ENCODE peak calls at places on chromosomes 2 and 18, in eight cellular contexts. Q is mammary epithelial cell, L is Peyer's patch, Y is endodermal cell, T is neuronal stem cell, E is OCI-LY7, V is adrenal gland, N is upper lobe of right lung. K is an unnamed sample.

GRCh38 chr2:61247204-61247812 is 85.3 kb downstream of the C2orf74 start:
- DNase-seq in N (no peak), T (no peak), Q (peak; percentile 23), Y (no peak), E (no peak), L (no peak), V (no peak), K (no peak)

GRCh38 chr2:165905854-165906253 is 47.7 kb downstream of the TTC21B start:
- DNase-seq in T (no peak), V (no peak), L (no peak), N (no peak), E (no peak), Y (no peak), Q (no peak), K (no peak)

GRCh38 chr18:8685141-8685913 is 20.0 kb upstream of the MTCL1 start:
- DNase-seq in N (no peak), T (no peak), L (no peak), E (no peak), V (no peak), Y (no peak), Q (peak; percentile 91), K (no peak)

GRCh38 chr18:12828116-12829051 is 55.7 kb downstream of the PTPN2 start:
- DNase-seq in Y (no peak), Q (no peak), L (no peak), E (no peak), N (no peak), T (no peak), V (no peak), K (no peak)

GRCh38 chr2:72497761-72498160 is 328.1 kb downstream of the EXOC6B start:
- DNase-seq in Q (no peak), V (no peak), Y (no peak), N (no peak), L (no peak), T (no peak), E (no peak), K (no peak)

GRCh38 chr18:23247363-23247762 is 112.1 kb downstream of the CABLES1 start:
- DNase-seq in Q (no peak), Y (no peak), T (no peak), N (no peak), V (no peak), E (no peak), L (no peak), K (no peak)

GRCh38 chr18:34773961-34774754 is 64.1 kb downstream of the DTNA start:
- DNase-seq in N (no peak), V (peak; percentile 69), Y (no peak), L (no peak), E (no peak), Q (peak; percentile 43), T (no peak), K (peak; percentile 36)

GRCh38 chr2:149082781-149083180 is 44.3 kb downstream of the LYPD6B start:
- DNase-seq in L (no peak), V (no peak), Q (no peak), E (no peak), N (no peak), Y (no peak), T (no peak), K (no peak)

GRCh38 chr18:27922780-27923179 is 254.2 kb downstream of the CDH2 start:
- DNase-seq in N (no peak), T (no peak), Q (no peak), Y (no peak), E (no peak), L (no peak), V (no peak), K (no peak)

GRCh38 chr2:200814276-200814815 is 2.6 kb downstream of the BZW1 start:
- DNase-seq in T (no peak), N (no peak), L (no peak), V (no peak), Q (no peak), E (no peak), Y (no peak), K (no peak)

GRCh38 chr2:86790828-86791561 is at the start of gene CD8A:
- DNase-seq in N (no peak), Y (peak; percentile 71), L (peak; percentile 83), T (no peak), V (no peak), Q (no peak), E (no peak), K (no peak)

GRCh38 chr2:32882911-32883810 is 63.6 kb upstream of the LTBP1 start:
- DNase-seq in L (no peak), N (no peak), E (no peak), T (no peak), Q (no peak), V (no peak), Y (no peak), K (no peak)

GRCh38 chr18:26468931-26469340 is 79.4 kb downstream of the KCTD1 start:
- DNase-seq in Y (peak; percentile 89), L (no peak), T (no peak), E (peak; percentile 80), N (no peak), V (no peak), Q (no peak), K (no peak)

GRCh38 chr2:176129825-176130152 is 284 bp downstream of the HOXD8 start:
- DNase-seq in L (no peak), Q (no peak), Y (peak; percentile 61), N (no peak), T (no peak), V (peak; percentile 61), E (no peak), K (no peak)

GRCh38 chr2:127647242-127648190 is 1.6 kb downstream of the GPR17 start:
- DNase-seq in Y (no peak), T (no peak), L (no peak), V (peak; percentile 80), E (no peak), N (no peak), Q (no peak), K (no peak)

GRCh38 chr2:106859498-106859897 is 26.5 kb downstream of the ST6GAL2 start:
- DNase-seq in N (no peak), Y (peak; percentile 59), E (no peak), L (no peak), V (no peak), T (no peak), Q (no peak), K (no peak)

GRCh38 chr2:124048102-124048501 is 23.0 kb downstream of the CNTNAP5 start:
- DNase-seq in L (no peak), Q (no peak), T (no peak), N (no peak), E (no peak), V (no peak), Y (no peak), K (no peak)

GRCh38 chr2:105405291-105405690 is 6.4 kb upstream of the FHL2 start:
- DNase-seq in L (no peak), E (no peak), N (no peak), Q (no peak), V (no peak), T (no peak), Y (no peak), K (no peak)

GRCh38 chr2:96546321-96546720 is 9.8 kb downstream of the ARID5A start:
- DNase-seq in L (no peak), T (no peak), N (peak; percentile 30), Y (peak; percentile 38), Q (no peak), E (no peak), V (no peak), K (no peak)
- H3K4me1 ChIP-seq in L (no peaks in the 10 kb centered on the region), T (peaks cover 4% of the 10 kb centered on the region), N (peaks cover 16% of the 10 kb centered on the region), Y (no peaks in the 10 kb centered on the region), Q (no peaks in the 10 kb centered on the region), E (no peaks in the 10 kb centered on the region), V (no peaks in the 10 kb centered on the region), K (peaks cover 5% of the 10 kb centered on the region)

DNA sequence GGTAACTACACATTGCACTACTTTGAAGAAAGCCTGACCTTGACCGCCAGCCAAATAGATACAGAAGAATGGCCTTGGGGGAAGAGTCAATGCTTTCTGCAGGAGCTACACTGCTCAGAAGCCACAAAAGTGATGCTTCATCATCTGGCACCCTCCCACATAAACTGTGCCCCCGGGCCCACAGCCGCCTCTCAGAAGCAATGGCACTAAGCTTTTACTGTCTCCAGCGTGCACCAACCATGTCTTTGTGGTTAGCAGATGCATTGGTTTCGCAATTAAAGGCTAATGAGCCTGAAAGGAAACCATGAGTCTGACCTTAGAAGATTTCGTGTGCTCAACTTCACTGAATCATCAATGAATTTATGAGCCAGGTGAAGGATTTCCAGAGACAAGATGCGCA is 209.4 kb upstream of the TRIB2 start:
- DNase-seq in Y (no peak), L (no peak), Q (peak; percentile 99), V (no peak), N (no peak), T (no peak), E (no peak), K (no peak)
- H3K4me1 ChIP-seq in Y (no peaks in the 10 kb centered on the region), L (no peaks in the 10 kb centered on the region), Q (peaks cover 34% of the 10 kb centered on the region), V (no peaks in the 10 kb centered on the region), N (no peaks in the 10 kb centered on the region), T (no peaks in the 10 kb centered on the region), E (no peaks in the 10 kb centered on the region), K (no peaks in the 10 kb centered on the region)

DNA sequence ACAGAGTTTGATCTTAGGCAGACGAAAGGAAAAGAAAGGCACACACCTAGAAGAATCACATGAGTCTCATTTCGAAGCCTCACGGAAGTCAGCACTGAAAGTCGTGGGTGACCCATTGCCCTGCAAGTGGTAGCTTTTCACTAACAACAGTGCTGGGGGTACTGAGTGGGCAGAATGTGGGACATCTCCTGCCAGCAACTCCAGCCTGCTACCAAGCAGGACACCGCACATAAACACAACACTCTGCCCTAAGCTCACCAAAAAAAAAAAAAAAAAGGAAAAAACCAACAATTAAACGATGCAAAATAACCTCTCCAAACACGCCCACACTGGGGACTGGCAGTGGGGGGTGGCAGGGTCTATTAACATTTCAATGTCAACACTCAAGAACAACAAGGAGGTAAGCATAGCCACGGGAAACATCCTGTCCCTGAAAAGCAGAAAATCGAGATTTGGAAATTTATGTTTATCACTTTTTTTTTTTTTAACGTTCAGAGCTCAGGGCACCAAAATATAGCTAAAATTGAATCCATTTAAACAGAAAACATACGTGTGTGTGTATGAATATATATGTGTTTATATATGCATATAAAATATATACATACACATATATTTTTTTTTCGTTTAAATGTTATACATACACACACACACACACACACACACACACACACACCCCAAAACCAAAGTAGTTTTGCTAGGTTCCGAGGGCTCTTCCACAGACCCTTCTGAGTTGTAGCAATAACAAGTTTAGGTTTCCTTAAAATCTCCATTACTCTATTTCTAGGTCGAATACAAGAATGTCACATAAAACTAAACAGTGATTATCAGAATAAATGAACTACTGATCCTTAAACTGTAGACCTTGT is 2.1 kb downstream of the INO80D start:
- DNase-seq in T (no peak), Q (peak; percentile 16), L (peak; percentile 29), V (no peak), E (peak; percentile 62), N (no peak), Y (peak; percentile 91), K (no peak)
- H3K4me1 ChIP-seq in T (peaks cover 4% of the 10 kb centered on the region), Q (peaks cover 5% of the 10 kb centered on the region), L (no peaks in the 10 kb centered on the region), V (peaks cover 4% of the 10 kb centered on the region), E (peaks cover 29% of the 10 kb centered on the region), N (peaks cover 25% of the 10 kb centered on the region), Y (peaks cover 6% of the 10 kb centered on the region), K (peaks cover 5% of the 10 kb centered on the region)

DNA sequence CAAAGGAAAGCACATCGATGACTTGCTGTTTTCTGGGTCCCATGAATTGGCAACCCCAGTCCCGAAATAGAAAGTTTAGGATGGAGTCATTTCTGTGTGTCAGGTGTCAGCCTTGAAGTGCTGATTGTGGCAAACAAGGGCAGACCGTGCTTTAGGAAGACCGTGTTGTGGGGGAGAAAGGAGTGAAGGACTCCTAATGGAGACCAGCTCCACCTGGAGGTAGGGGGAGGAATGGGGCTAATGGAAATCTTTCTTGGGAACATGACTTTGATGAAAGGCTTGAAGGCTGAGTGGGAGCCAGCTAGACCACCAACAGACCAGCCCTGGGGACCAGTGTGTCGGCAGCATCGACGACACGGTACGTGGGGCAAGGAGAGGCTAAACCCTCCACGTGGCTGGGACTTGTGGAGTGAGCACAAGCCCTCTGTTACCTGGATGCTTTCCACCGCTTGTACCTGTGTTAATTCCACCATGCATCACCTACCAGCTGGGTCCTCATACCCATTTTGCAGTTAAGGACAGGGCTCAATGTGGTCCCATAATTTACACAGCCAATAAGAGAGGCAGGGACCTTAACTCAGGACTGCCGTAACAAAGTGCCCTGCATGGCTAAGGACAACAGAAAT is 104.2 kb downstream of the SH3BP4 start:
- DNase-seq in T (no peak), L (no peak), Q (peak; percentile 30), V (peak; percentile 53), N (peak; percentile 62), Y (peak; percentile 78), E (peak; percentile 45), K (no peak)
- H3K4me1 ChIP-seq in T (no peaks in the 10 kb centered on the region), L (no peaks in the 10 kb centered on the region), Q (peaks cover under 1% of the 10 kb centered on the region), V (no peaks in the 10 kb centered on the region), N (peaks cover 10% of the 10 kb centered on the region), Y (no peaks in the 10 kb centered on the region), E (peaks cover 15% of the 10 kb centered on the region), K (no peaks in the 10 kb centered on the region)

K was measured in uterus.